ENCODE peak calls at places on chromosomes 5 and 9, in five cellular contexts. G, S, F, O and H are unnamed samples. For H3K4me1, the result is how much of the 10 kb centered on the place peaks cover.

GRCh38 chr5:143086851-143087637 is 316.4 kb downstream of the NR3C1 start:
- DNase-seq in G (peak), S (peak), F (no peak), O (peak), H (no peak)

GRCh38 chr5:65034029-65034781 is 265.5 kb downstream of the CWC27 start:
- DNase-seq in G (no peak), S (no peak), F (peak), O (no peak), H (no peak)

GRCh38 chr5:156819967-156820581 is 30.0 kb upstream of the PPP1R2B start:
- DNase-seq in G (no peak), S (no peak), F (no peak), O (no peak), H (no peak)

GRCh38 chr5:76303917-76304316 is 99.2 kb upstream of the IQGAP2 start:
- DNase-seq in G (no peak), S (no peak), F (peak), O (no peak), H (no peak)

GRCh38 chr5:57117601-57118000 is 56.3 kb upstream of the GPBP1 start:
- DNase-seq in G (peak), S (no peak), F (no peak), O (no peak), H (no peak)

GRCh38 chr9:124273428-124274153 is 15.8 kb downstream of the NEK6 start:
- DNase-seq in G (no peak), S (no peak), F (no peak), O (no peak), H (no peak)

GRCh38 chr5:167241436-167242067 is 1049.9 kb upstream of the WWC1 start:
- DNase-seq in G (no peak), S (no peak), F (no peak), O (no peak), H (no peak)

GRCh38 chr9:19379697-19380046 is 364 bp downstream of the RPS6 start:
- DNase-seq in G (no peak), S (no peak), F (no peak), O (peak), H (peak)

GRCh38 chr5:135864503-135865443 is 30.3 kb downstream of the SLC25A48 start:
- DNase-seq in G (no peak), S (no peak), F (no peak), O (no peak), H (no peak)

GRCh38 chr9:128321879-128322341 is 337 bp downstream of the TRUB2 start:
- DNase-seq in G (no peak), S (no peak), F (no peak), O (no peak), H (no peak)

GRCh38 chr5:603081-603998 is 8.8 kb upstream of the CEP72 start:
- DNase-seq in G (no peak), S (peak), F (peak), O (no peak), H (no peak)

DNA sequence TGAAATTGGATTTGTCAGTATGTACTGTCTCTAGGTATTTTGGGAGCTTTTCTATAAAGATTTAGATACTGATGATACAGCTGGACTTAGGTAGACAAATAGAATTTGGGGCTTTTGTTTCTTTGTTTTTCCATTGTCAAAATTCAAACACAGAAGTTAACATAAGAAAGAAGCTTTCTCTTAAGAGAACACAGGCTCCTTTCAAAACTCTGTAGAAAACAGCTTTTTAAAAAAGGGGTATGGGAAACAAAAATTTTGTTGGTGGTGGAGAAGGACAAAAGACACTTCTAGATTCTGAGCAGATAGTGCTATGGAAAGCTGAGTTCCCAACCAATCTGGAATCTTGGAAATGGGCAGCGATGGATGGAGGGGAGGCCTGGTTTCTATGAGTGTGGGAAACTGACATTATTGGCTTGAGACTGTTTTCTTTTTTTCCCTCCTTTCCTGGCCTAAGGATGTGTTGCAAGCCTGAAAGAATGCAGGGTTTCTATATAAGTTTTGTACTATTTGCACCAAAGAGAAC is 239.9 kb downstream of the PRR16 start:
- DNase-seq in G (no peak), S (no peak), F (no peak), O (no peak), H (no peak)
- H3K4me3 ChIP-seq in G (no peak), S (no peak), F (no peak), O (no peak), H (no peak)

GRCh38 chr5:151221574-151221973 is 2.3 kb downstream of the CCDC69 start:
- DNase-seq in G (peak), S (no peak), F (no peak), O (peak), H (no peak)
- H3K4me1 ChIP-seq in G (under half), S (under half), F (half or more), O (under half), H (half or more)

GRCh38 chr5:139638736-139639618 is 9.2 kb upstream of the CXXC5 start:
- DNase-seq in G (no peak), S (peak), F (peak), O (no peak), H (no peak)
- H3K27ac ChIP-seq in G (peak), S (no peak), F (peak), O (no peak), H (peak)

DNA sequence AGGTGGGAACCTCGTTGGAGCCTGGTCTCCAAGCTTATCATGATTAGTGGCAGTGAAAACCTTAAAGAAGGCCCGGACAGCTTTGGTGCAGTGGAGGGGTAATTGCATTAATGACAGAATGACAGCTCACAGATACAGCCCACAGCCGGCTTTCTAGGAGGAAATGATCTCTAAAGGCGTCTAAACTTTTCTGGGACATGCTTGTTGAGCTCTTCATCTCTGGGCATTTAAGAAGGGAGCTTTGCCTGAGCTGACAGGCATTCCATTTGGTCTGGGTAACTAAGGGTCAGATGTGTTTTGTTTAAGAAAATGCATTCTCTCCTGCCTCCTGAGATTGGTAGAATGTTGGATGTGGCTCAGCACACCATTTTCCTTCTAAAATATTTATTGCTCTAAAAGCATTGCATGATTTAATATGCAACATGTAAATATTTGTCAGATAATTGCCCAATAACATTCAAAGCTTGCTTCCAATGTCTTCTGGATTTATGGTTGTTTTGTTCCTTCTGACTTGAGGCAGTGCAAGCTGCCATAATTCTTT is 4.0 kb downstream of the ANKRD33B start:
- DNase-seq in G (peak), S (peak), F (no peak), O (peak), H (no peak)
- H3K4me3 ChIP-seq in G (peak), S (no peak), F (no peak), O (no peak), H (no peak)